ENCODE peak calls at places on chromosomes 2 and 18, in nine cellular contexts. L is HepG2, Q is heart right ventricle, W is GM23338, N is breast epithelium, C is right lobe of liver, Z is A549, H is fibroblast of lung, M is hepatocyte. K is an unnamed sample.

GRCh38 chr2:171460537-171460936 is 26.5 kb downstream of the DCAF17 start:
- DNase-seq in M (no peak), H (no peak), L (peak; percentile 45), C (no peak), W (no peak), Z (no peak), N (no peak), Q (no peak), K (no peak)

GRCh38 chr2:121648206-121648605 is 1.1 kb downstream of the CLASP1 start:
- DNase-seq in W (no peak), Q (no peak), Z (no peak), H (peak; percentile 41), N (no peak), L (peak; percentile 39), C (no peak), M (peak; percentile 4), K (no peak)

GRCh38 chr18:48228301-48228715 is 180.9 kb downstream of the ZBTB7C start:
- DNase-seq in H (peak; percentile 17), Q (peak; percentile 34), M (no peak), N (peak; percentile 55), W (no peak), C (peak; percentile 76), Z (no peak), L (no peak), K (peak; percentile 74)

GRCh38 chr18:69383191-69383590 is 17.5 kb upstream of the DOK6 start:
- DNase-seq in M (no peak), Q (no peak), C (no peak), H (peak; percentile 6), L (no peak), Z (no peak), W (peak; percentile 3), N (no peak), K (no peak)

GRCh38 chr2:24394998-24395397 is 34.7 kb upstream of the ITSN2 start:
- DNase-seq in Z (no peak), Q (no peak), L (no peak), C (no peak), N (no peak), H (no peak), W (no peak), M (no peak), K (no peak)

GRCh38 chr2:26349690-26350089 is 3.1 kb upstream of the ADGRF3 start:
- DNase-seq in L (no peak), M (no peak), N (no peak), H (no peak), W (no peak), Z (no peak), C (no peak), Q (no peak), K (no peak)

GRCh38 chr2:96265349-96265839 is 403 bp downstream of the TMEM127 start:
- DNase-seq in Z (no peak), N (no peak), H (no peak), W (peak; percentile 66), L (peak; percentile 23), Q (peak; percentile 72), C (peak; percentile 74), M (peak; percentile 63), K (no peak)

GRCh38 chr18:48996901-48997463 is 46.2 kb upstream of the SMAD7 start:
- DNase-seq in L (peak; percentile 47), Z (peak; percentile 91), Q (no peak), M (peak; percentile 77), C (no peak), N (no peak), H (peak; percentile 74), W (no peak), K (no peak)

GRCh38 chr2:173214213-173214612 is 138.6 kb downstream of the MAP3K20 start:
- DNase-seq in M (no peak), H (no peak), N (peak; percentile 83), Q (no peak), Z (no peak), L (no peak), W (no peak), C (no peak), K (no peak)
- H3K4me1 ChIP-seq in M (peaks cover 23% of the 10 kb centered on the region), H (peaks cover 7% of the 10 kb centered on the region), N (no peaks in the 10 kb centered on the region), Q (peaks cover 27% of the 10 kb centered on the region), Z (peaks cover 22% of the 10 kb centered on the region), L (peaks cover 11% of the 10 kb centered on the region), W (peaks cover 17% of the 10 kb centered on the region), C (no peaks in the 10 kb centered on the region), K (peaks cover 11% of the 10 kb centered on the region)

GRCh38 chr2:237760506-237761502 is 37.8 kb upstream of the RBM44 start:
- DNase-seq in N (no peak), Q (no peak), C (no peak), Z (no peak), W (no peak), L (no peak), H (no peak), M (no peak), K (no peak)
- H3K4me3 ChIP-seq in N (no peak overlapping the region), Q (no peak overlapping the region), C (no peak overlapping the region), Z (no peak overlapping the region), W (no peak overlapping the region), L (no peak overlapping the region), H (no peak overlapping the region), M (no peak overlapping the region), K (no peak overlapping the region)

DNA sequence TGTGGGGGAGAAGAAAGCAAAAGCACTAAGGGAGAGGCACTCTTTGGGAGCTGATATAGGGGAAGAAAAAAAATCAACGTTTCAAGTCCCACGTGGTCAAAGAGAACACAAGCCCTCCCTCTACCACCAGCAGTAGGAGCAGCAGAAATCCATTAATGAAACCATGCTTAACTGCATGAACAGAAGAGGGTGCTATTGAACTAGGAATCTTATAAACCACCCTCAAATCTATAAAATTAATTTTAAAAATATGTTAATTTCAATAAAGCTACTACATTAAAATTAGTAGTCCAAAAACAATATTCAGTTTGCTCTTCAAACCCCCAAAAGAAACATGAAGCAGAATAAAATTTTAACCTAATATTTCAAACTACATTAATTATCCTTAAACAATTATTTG is 147.8 kb downstream of the TMEM18 start:
- DNase-seq in N (no peak), Q (no peak), L (peak; percentile 48), M (peak; percentile 20), C (no peak), W (peak; percentile 68), Z (peak; percentile 40), H (peak; percentile 36), K (no peak)
- TF ChIP-seq CTCF in N (peak; percentile 39), Q (no peak), L (peak; percentile 43), M (peak; percentile 39), C (no peak), W (peak; percentile 74), Z (no peak), H (peak; percentile 5), K (peak; percentile 20)

GRCh38 chr2:127661072-127661618 is 14.2 kb downstream of the LIMS2 start:
- DNase-seq in L (no peak), N (no peak), Q (no peak), H (no peak), C (no peak), W (no peak), M (no peak), Z (no peak), K (peak; percentile 54)
- H3K4me1 ChIP-seq in L (peaks cover 14% of the 10 kb centered on the region), N (peaks cover 6% of the 10 kb centered on the region), Q (peaks cover 79% of the 10 kb centered on the region), H (peaks cover 3% of the 10 kb centered on the region), C (no peaks in the 10 kb centered on the region), W (no peaks in the 10 kb centered on the region), M (peaks cover 11% of the 10 kb centered on the region), Z (no peaks in the 10 kb centered on the region), K (peaks cover 25% of the 10 kb centered on the region)

DNA sequence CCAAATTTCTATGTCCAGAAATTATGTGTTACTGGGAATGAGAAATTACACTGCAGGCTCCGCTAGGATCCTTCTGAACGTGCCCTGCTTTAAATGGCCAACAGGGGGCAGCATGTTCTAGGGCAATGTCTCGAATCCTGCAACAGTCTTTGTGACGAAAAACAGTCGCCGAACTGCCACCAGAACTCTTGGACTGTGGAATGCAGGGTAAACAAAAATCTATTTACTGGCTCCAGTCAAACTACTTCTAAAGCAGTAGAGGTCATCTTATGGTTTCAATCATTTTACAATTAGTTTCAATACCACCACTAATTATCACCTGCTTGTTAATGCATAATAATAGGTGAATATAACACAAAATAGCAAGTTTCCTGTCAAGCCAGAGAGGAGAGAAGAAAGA is 9.8 kb upstream of the ZNF397 start:
- DNase-seq in C (peak; percentile 77), Q (peak; percentile 88), N (peak; percentile 73), H (peak; percentile 75), W (peak; percentile 88), L (peak; percentile 87), M (peak; percentile 88), Z (peak; percentile 69), K (peak; percentile 77)
- H3K4me3 ChIP-seq in C (no peak overlapping the region), Q (peak overlapping the region; percentile 33), N (no peak overlapping the region), H (peak overlapping the region; percentile 14), W (no peak overlapping the region), L (no peak overlapping the region), M (no peak overlapping the region), Z (no peak overlapping the region), K (no peak overlapping the region)

DNA sequence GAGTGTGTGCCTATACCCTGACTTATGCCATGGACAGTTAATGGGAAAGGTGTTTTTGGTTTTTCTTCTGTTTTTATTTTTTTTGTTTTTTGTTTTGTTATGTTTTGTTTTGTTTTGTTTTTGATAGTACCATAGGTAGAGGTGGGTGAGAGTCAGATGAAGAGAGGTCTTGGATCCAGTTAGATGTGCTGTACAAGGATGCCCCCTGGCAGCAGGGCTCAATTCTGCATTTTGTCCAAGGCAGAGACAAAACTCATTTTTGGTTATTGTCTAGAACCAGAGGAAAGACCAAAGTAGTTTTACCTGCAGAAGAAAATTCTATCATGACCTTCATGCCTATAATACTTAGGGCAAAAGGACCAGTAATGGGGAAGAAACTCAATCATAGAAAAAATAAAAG is 48.5 kb downstream of the SLC5A7 start:
- DNase-seq in Z (no peak), C (no peak), L (no peak), W (no peak), H (no peak), M (no peak), N (no peak), Q (no peak), K (no peak)
- TF ChIP-seq CTCF in Z (peak; percentile 23), C (no peak), L (peak; percentile 20), W (peak; percentile 44), H (no peak), M (peak; percentile 4), N (no peak), Q (no peak), K (peak; percentile 12)

DNA sequence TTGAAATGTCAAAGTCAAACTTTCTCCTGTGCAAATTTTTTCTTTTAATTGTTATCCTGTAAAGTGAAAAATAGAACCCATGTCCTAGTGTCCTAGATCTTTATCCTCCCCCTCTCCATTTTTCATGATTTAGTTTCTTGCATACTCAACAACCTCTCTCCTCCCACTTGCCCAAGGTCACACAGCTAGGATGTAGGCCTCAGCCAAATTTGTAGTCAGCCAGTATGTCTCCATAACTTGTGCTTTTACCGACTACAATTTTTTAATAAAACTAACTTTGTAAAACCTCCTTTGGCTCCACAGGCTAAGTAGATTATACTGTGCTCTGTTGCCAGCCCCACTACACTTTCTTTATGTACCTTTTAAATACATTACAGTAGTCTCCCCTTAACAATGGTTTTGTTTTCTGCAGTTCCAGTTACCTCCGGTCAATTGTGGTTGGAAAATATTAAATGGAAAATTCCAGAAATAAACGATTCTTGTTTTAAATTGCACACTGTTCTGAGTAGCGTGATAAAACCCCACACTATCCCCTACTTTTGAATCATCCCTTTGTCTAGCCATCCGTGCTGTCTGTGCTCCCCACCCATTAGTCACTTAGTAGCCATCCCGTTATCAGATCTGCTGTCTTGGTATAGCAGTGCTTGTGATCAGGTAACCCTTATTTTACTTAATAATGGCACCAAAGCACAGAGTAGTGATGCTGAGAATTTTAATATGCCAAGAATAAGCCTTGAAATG is 22.8 kb downstream of the GULP1 start:
- DNase-seq in Q (no peak), H (no peak), M (no peak), W (no peak), Z (no peak), C (no peak), L (no peak), N (no peak), K (no peak)
- H3K4me1 ChIP-seq in Q (no peaks in the 10 kb centered on the region), H (no peaks in the 10 kb centered on the region), M (no peaks in the 10 kb centered on the region), W (peaks cover 67% of the 10 kb centered on the region), Z (peaks cover 14% of the 10 kb centered on the region), C (no peaks in the 10 kb centered on the region), L (no peaks in the 10 kb centered on the region), N (no peaks in the 10 kb centered on the region), K (no peaks in the 10 kb centered on the region)

GRCh38 chr2:11745613-11746375 is 638 bp upstream of the LPIN1 start:
- DNase-seq in H (no peak), Z (no peak), W (no peak), N (no peak), M (no peak), C (no peak), Q (no peak), L (no peak), K (no peak)
- H3K4me3 ChIP-seq in H (no peak overlapping the region), Z (peak overlapping the region; percentile 64), W (peak overlapping the region; percentile 56), N (peak overlapping the region; percentile 60), M (no peak overlapping the region), C (peak overlapping the region; percentile 4), Q (peak overlapping the region; percentile 89), L (peak overlapping the region; percentile 60), K (peak overlapping the region; percentile 90)